ENCODE peak calls at places on chromosomes 3 and 15, in six cellular contexts. One of them, this sample, is unnamed.

GRCh38 chr3:160747437-160747836 is 8.6 kb upstream of the PPM1L start:
- DNase-seq in GM12865: no peak
- DNase-seq in HCT116: no peak
- DNase-seq in WTC11: no peak
- DNase-seq in brain microvascular endothelial cell: no peak
- DNase-seq in right atrium auricular region: no peak
- DNase-seq in this sample: no peak

GRCh38 chr3:45033799-45034198 is 7.7 kb downstream of the CLEC3B start:
- DNase-seq in right atrium auricular region: no peak
- DNase-seq in HCT116: no peak
- DNase-seq in brain microvascular endothelial cell: no peak
- DNase-seq in WTC11: no peak
- DNase-seq in GM12865: no peak
- DNase-seq in this sample: no peak

GRCh38 chr15:101204744-101205535 is 46.9 kb downstream of the CHSY1 start:
- DNase-seq in WTC11: no peak
- DNase-seq in HCT116: no peak
- DNase-seq in right atrium auricular region: no peak
- DNase-seq in brain microvascular endothelial cell: no peak
- DNase-seq in GM12865: no peak
- DNase-seq in this sample: no peak

GRCh38 chr3:23723930-23724329 is 81.8 kb upstream of the UBE2E1 start:
- DNase-seq in right atrium auricular region: no peak
- DNase-seq in GM12865: peak; percentile 43
- DNase-seq in WTC11: no peak
- DNase-seq in HCT116: no peak
- DNase-seq in brain microvascular endothelial cell: no peak
- DNase-seq in this sample: no peak

GRCh38 chr3:125382323-125382722 is 7.2 kb upstream of the ZNF148 start:
- DNase-seq in brain microvascular endothelial cell: no peak
- DNase-seq in GM12865: no peak
- DNase-seq in HCT116: no peak
- DNase-seq in right atrium auricular region: no peak
- DNase-seq in WTC11: no peak
- DNase-seq in this sample: no peak

GRCh38 chr15:83873966-83874365 is 220.0 kb downstream of the ADAMTSL3 start:
- DNase-seq in HCT116: no peak
- DNase-seq in GM12865: no peak
- DNase-seq in brain microvascular endothelial cell: no peak
- DNase-seq in WTC11: no peak
- DNase-seq in right atrium auricular region: no peak
- DNase-seq in this sample: no peak

GRCh38 chr3:62622553-62623174 is 249.3 kb upstream of the FEZF2 start:
- DNase-seq in brain microvascular endothelial cell: peak; percentile 38
- DNase-seq in right atrium auricular region: no peak
- DNase-seq in WTC11: no peak
- DNase-seq in HCT116: peak; percentile 31
- DNase-seq in GM12865: peak; percentile 52
- DNase-seq in this sample: no peak

GRCh38 chr3:169147246-169148008 is 516.1 kb downstream of the MECOM start:
- DNase-seq in WTC11: peak; percentile 77
- DNase-seq in GM12865: no peak
- DNase-seq in brain microvascular endothelial cell: peak; percentile 67
- DNase-seq in right atrium auricular region: peak; percentile 82
- DNase-seq in HCT116: no peak
- DNase-seq in this sample: no peak

GRCh38 chr3:102733811-102734574 is 299.2 kb downstream of the ZPLD1 start:
- DNase-seq in brain microvascular endothelial cell: no peak
- DNase-seq in right atrium auricular region: no peak
- DNase-seq in HCT116: no peak
- DNase-seq in WTC11: no peak
- DNase-seq in GM12865: no peak
- DNase-seq in this sample: no peak

GRCh38 chr3:134350861-134351311 is 23.4 kb downstream of the AMOTL2 start:
- DNase-seq in right atrium auricular region: no peak
- DNase-seq in WTC11: no peak
- DNase-seq in HCT116: no peak
- DNase-seq in GM12865: no peak
- DNase-seq in brain microvascular endothelial cell: no peak
- DNase-seq in this sample: no peak

GRCh38 chr15:60993948-60994347 is 235.2 kb downstream of the RORA start:
- DNase-seq in HCT116: no peak
- DNase-seq in GM12865: no peak
- DNase-seq in brain microvascular endothelial cell: no peak
- DNase-seq in WTC11: no peak
- DNase-seq in right atrium auricular region: no peak
- DNase-seq in this sample: no peak

GRCh38 chr15:85707519-85708338 is 87.0 kb downstream of the KLHL25 start:
- DNase-seq in right atrium auricular region: no peak
- DNase-seq in GM12865: peak; percentile 77
- DNase-seq in HCT116: no peak
- DNase-seq in brain microvascular endothelial cell: peak; percentile 36
- DNase-seq in WTC11: no peak
- DNase-seq in this sample: no peak

GRCh38 chr3:39978293-39978692 is 168.9 kb downstream of the MYRIP start:
- DNase-seq in WTC11: no peak
- DNase-seq in right atrium auricular region: no peak
- DNase-seq in brain microvascular endothelial cell: no peak
- DNase-seq in HCT116: no peak
- DNase-seq in GM12865: no peak
- DNase-seq in this sample: no peak

GRCh38 chr3:126081618-126082333 is 2.1 kb downstream of the SLC41A3 start:
- DNase-seq in brain microvascular endothelial cell: peak; percentile 37
- DNase-seq in GM12865: no peak
- DNase-seq in right atrium auricular region: no peak
- DNase-seq in HCT116: peak; percentile 48
- DNase-seq in WTC11: peak; percentile 32
- DNase-seq in this sample: no peak

GRCh38 chr15:69921626-69922624 is 175.8 kb downstream of the TLE3 start:
- DNase-seq in WTC11: no peak
- DNase-seq in HCT116: no peak
- DNase-seq in right atrium auricular region: peak; percentile 32
- DNase-seq in brain microvascular endothelial cell: no peak
- DNase-seq in GM12865: peak; percentile 55
- DNase-seq in this sample: no peak

GRCh38 chr3:122245513-122246174 is 62.2 kb downstream of the CASR start:
- DNase-seq in WTC11: no peak
- DNase-seq in right atrium auricular region: no peak
- DNase-seq in brain microvascular endothelial cell: peak; percentile 1
- DNase-seq in HCT116: no peak
- DNase-seq in GM12865: peak; percentile 63
- DNase-seq in this sample: no peak

GRCh38 chr3:178778579-178778978 is 242.3 kb downstream of the KCNMB2 start:
- DNase-seq in right atrium auricular region: no peak
- DNase-seq in GM12865: no peak
- DNase-seq in WTC11: no peak
- DNase-seq in brain microvascular endothelial cell: no peak
- DNase-seq in HCT116: no peak
- DNase-seq in this sample: no peak

GRCh38 chr3:73419179-73419803 is 205.4 kb downstream of the PDZRN3 start:
- DNase-seq in right atrium auricular region: no peak
- DNase-seq in GM12865: no peak
- DNase-seq in HCT116: no peak
- DNase-seq in brain microvascular endothelial cell: no peak
- DNase-seq in WTC11: peak; percentile 20
- DNase-seq in this sample: no peak

GRCh38 chr3:130787422-130788068 is 40.9 kb upstream of the PIK3R4 start:
- DNase-seq in HCT116: no peak
- DNase-seq in GM12865: no peak
- DNase-seq in right atrium auricular region: no peak
- DNase-seq in brain microvascular endothelial cell: no peak
- DNase-seq in WTC11: no peak
- DNase-seq in this sample: no peak

GRCh38 chr15:58171476-58172061 is 33.4 kb downstream of the AQP9 start:
- DNase-seq in brain microvascular endothelial cell: no peak
- DNase-seq in right atrium auricular region: no peak
- DNase-seq in HCT116: no peak
- DNase-seq in GM12865: no peak
- DNase-seq in WTC11: no peak
- DNase-seq in this sample: no peak

GRCh38 chr3:49013113-49013737 is 5.2 kb downstream of the DALRD3 start:
- DNase-seq in right atrium auricular region: no peak
- DNase-seq in GM12865: no peak
- DNase-seq in WTC11: no peak
- DNase-seq in brain microvascular endothelial cell: no peak
- DNase-seq in HCT116: no peak
- DNase-seq in this sample: no peak

GRCh38 chr3:49015765-49016164 is 2.6 kb downstream of the DALRD3 start:
- DNase-seq in brain microvascular endothelial cell: no peak
- DNase-seq in WTC11: no peak
- DNase-seq in GM12865: no peak
- DNase-seq in HCT116: no peak
- DNase-seq in right atrium auricular region: no peak
- DNase-seq in this sample: no peak

GRCh38 chr3:49012441-49013017 is 5.3 kb downstream of the WDR6 start:
- DNase-seq in brain microvascular endothelial cell: no peak
- DNase-seq in HCT116: no peak
- DNase-seq in WTC11: no peak
- DNase-seq in GM12865: no peak
- DNase-seq in right atrium auricular region: no peak
- DNase-seq in this sample: no peak

GRCh38 chr3:49015072-49015471 is 3.3 kb downstream of the DALRD3 start:
- DNase-seq in WTC11: no peak
- DNase-seq in brain microvascular endothelial cell: no peak
- DNase-seq in GM12865: no peak
- DNase-seq in HCT116: no peak
- DNase-seq in right atrium auricular region: no peak
- DNase-seq in this sample: no peak

GRCh38 chr3:49013738-49014660 is 4.4 kb downstream of the DALRD3 start:
- DNase-seq in right atrium auricular region: no peak
- DNase-seq in WTC11: peak; percentile 85
- DNase-seq in brain microvascular endothelial cell: no peak
- DNase-seq in HCT116: no peak
- DNase-seq in GM12865: peak; percentile 83
- DNase-seq in this sample: no peak
- TF ChIP-seq CTCF in right atrium auricular region: peak; percentile 45
- TF ChIP-seq CTCF in WTC11: peak; percentile 78
- TF ChIP-seq CTCF in brain microvascular endothelial cell: peak; percentile 86
- TF ChIP-seq CTCF in HCT116: peak; percentile 72
- TF ChIP-seq CTCF in GM12865: peak; percentile 76
- TF ChIP-seq CTCF in this sample: no peak

DNA sequence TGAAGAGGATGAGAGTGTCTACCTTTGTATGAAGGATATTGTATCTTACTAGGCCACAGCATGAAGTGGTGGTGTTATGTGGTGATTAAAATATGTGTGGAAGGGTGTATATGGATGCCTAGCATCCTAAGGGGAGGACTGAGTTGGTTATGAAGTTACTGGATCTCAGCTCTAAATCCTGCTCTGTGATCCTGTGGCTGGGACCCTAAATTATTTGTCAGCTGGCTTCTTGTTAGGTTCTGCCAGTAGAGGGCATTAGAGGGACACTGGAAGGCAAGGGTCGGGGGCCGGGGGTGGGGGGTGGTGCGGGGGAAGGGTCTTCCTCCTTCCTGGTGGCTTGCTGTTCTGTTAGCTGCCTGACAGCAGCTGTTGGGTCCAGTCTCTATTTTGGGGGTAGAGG is 34.9 kb downstream of the MORF4L1 start:
- DNase-seq in HCT116: no peak
- DNase-seq in brain microvascular endothelial cell: no peak
- DNase-seq in WTC11: peak; percentile 25
- DNase-seq in right atrium auricular region: no peak
- DNase-seq in GM12865: no peak
- DNase-seq in this sample: no peak
- TF ChIP-seq CTCF in HCT116: peak; percentile 32
- TF ChIP-seq CTCF in brain microvascular endothelial cell: peak; percentile 39
- TF ChIP-seq CTCF in WTC11: no peak
- TF ChIP-seq CTCF in right atrium auricular region: peak; percentile 43
- TF ChIP-seq CTCF in GM12865: peak; percentile 21
- TF ChIP-seq CTCF in this sample: no peak

GRCh38 chr15:55799287-55800212 is 56.6 kb upstream of the PRTG start:
- DNase-seq in WTC11: peak; percentile 79
- DNase-seq in brain microvascular endothelial cell: peak; percentile 53
- DNase-seq in HCT116: peak; percentile 32
- DNase-seq in GM12865: peak; percentile 62
- DNase-seq in right atrium auricular region: no peak
- DNase-seq in this sample: no peak
- TF ChIP-seq CTCF in WTC11: peak; percentile 51
- TF ChIP-seq CTCF in brain microvascular endothelial cell: peak; percentile 85
- TF ChIP-seq CTCF in HCT116: peak; percentile 83
- TF ChIP-seq CTCF in GM12865: peak; percentile 47
- TF ChIP-seq CTCF in right atrium auricular region: peak; percentile 55
- TF ChIP-seq CTCF in this sample: no peak

GRCh38 chr15:82127581-82127980 is 81.8 kb upstream of the MEX3B start:
- DNase-seq in HCT116: no peak
- DNase-seq in right atrium auricular region: no peak
- DNase-seq in brain microvascular endothelial cell: no peak
- DNase-seq in GM12865: no peak
- DNase-seq in WTC11: no peak
- DNase-seq in this sample: no peak

GRCh38 chr15:82122754-82123400 is 77.1 kb upstream of the MEX3B start:
- DNase-seq in right atrium auricular region: peak; percentile 55
- DNase-seq in brain microvascular endothelial cell: peak; percentile 99
- DNase-seq in WTC11: no peak
- DNase-seq in HCT116: peak; percentile 58
- DNase-seq in GM12865: no peak
- DNase-seq in this sample: no peak

GRCh38 chr15:82128401-82129143 is 82.8 kb upstream of the MEX3B start:
- DNase-seq in right atrium auricular region: no peak
- DNase-seq in brain microvascular endothelial cell: no peak
- DNase-seq in HCT116: no peak
- DNase-seq in GM12865: peak; percentile 24
- DNase-seq in WTC11: no peak
- DNase-seq in this sample: no peak

GRCh38 chr15:82126346-82126745 is 80.5 kb upstream of the MEX3B start:
- DNase-seq in GM12865: no peak
- DNase-seq in brain microvascular endothelial cell: no peak
- DNase-seq in HCT116: no peak
- DNase-seq in right atrium auricular region: no peak
- DNase-seq in WTC11: no peak
- DNase-seq in this sample: no peak

DNA sequence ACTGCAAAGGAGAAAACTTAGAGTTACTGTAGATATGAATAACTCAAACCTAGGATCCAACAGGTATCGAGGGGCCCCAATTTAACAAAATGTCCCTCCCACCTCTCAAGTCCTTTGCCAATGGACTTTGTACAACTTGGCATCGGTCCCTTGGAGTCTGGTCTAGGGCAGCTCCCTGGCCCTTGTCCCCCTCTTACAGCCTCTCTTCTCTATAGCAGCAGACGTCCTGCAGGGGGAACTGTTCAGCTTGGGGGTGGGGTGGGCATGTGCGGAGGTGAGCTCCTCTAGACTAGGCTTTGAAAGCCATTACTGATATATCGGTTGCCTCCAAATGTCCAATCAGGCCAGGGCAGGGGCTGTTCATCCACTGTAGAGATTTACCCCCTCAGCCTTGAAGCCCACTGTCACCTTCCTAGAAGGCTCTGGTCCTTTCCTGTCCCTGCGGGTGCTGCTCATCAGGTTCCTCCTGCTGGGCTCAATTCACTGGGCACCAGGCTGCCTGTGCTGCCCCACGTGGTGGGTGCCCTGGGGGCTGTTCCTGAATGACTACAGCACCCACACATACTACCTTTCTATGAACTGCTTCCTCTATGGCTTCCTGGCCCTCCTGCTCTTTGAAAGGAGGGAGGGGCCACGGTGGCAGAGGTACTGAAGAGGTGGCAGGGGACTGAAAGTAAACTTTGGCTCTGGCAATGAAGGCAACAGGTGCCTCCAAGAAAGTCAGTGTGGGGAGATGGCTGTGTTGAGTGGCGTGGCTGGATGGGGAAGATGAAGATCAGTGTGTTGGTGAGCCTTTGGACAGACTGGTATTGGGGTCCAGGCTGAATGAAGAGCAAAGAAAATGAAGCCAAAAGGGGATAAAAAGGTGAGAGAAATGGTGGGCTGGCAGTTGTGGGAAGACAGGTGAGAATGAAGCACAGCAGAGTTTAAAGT is 78.8 kb upstream of the MEX3B start:
- DNase-seq in WTC11: peak; percentile 26
- DNase-seq in right atrium auricular region: no peak
- DNase-seq in brain microvascular endothelial cell: no peak
- DNase-seq in HCT116: no peak
- DNase-seq in GM12865: no peak
- DNase-seq in this sample: no peak
- TF ChIP-seq CTCF in WTC11: no peak
- TF ChIP-seq CTCF in right atrium auricular region: no peak
- TF ChIP-seq CTCF in brain microvascular endothelial cell: peak; percentile 23
- TF ChIP-seq CTCF in HCT116: peak; percentile 14
- TF ChIP-seq CTCF in GM12865: no peak
- TF ChIP-seq CTCF in this sample: no peak

This sample was measured in omental fat pad.